ENCODE peak calls at places on chromosomes 16 and 17, in eight cellular contexts. K is NCI-H187; Q is astrocyte; V is stimulated activated naive CD8-positive, alpha-beta T cell treated with anti-CD3 and anti-CD28 coated beads, Interleukin-15, amount 100 ng/mL, for 72 hours; C is esophagus muscularis mucosa; P is HT1080; U is fibroblast of pulmonary artery; J is activated T-helper 2 cell treated with anti-CD3 and anti-CD28 coated beads, Interferon-gamma antibody, Interleukin-2, Interleukin-4, amounts not matched to agents 10 μg/mL and 5 μg/mL and 100 μg/mL, durations not matched to agents 14 hours and 24 hours and 36 hours. E is an unnamed sample.

GRCh38 chr17:77140878-77141767 is at the start of gene SEC14L1:
- DNase-seq in K (no peak), J (peak), C (no peak), V (peak), P (peak), Q (no peak), U (peak), E (peak)

GRCh38 chr16:18839555-18839954 is 38.2 kb upstream of the ARL6IP1 start:
- DNase-seq in P (no peak), V (no peak), C (no peak), K (no peak), Q (no peak), U (peak), J (no peak), E (peak)

GRCh38 chr16:89546781-89547180 is 13.7 kb upstream of the RPL13 start:
- DNase-seq in V (no peak), C (no peak), P (no peak), U (no peak), Q (no peak), J (no peak), K (no peak), E (no peak)

GRCh38 chr16:89599451-89599858 is 14.0 kb upstream of the DPEP1 start:
- DNase-seq in C (no peak), V (peak), U (no peak), P (peak), K (no peak), J (no peak), Q (no peak), E (no peak)

GRCh38 chr17:1647802-1648581 is 1.7 kb downstream of the RILP start:
- DNase-seq in J (no peak), P (no peak), Q (no peak), K (no peak), C (no peak), U (peak), V (no peak), E (peak)

GRCh38 chr16:89553733-89554132 is 6.7 kb upstream of the RPL13 start:
- DNase-seq in V (no peak), P (no peak), J (no peak), C (no peak), U (no peak), Q (no peak), K (no peak), E (no peak)

GRCh38 chr16:27531186-27531585 is 18.5 kb downstream of the GTF3C1 start:
- DNase-seq in Q (no peak), V (no peak), K (no peak), P (no peak), C (no peak), U (no peak), J (no peak), E (no peak)

GRCh38 chr17:59791603-59792457 is 84.4 kb downstream of the VMP1 start:
- DNase-seq in V (no peak), Q (peak), U (peak), J (no peak), P (no peak), K (no peak), C (no peak), E (no peak)

GRCh38 chr16:83887088-83887487 is 11.8 kb upstream of the MLYCD start:
- DNase-seq in V (no peak), Q (no peak), P (no peak), C (no peak), U (peak), J (no peak), K (no peak), E (no peak)

GRCh38 chr16:88306860-88307545 is 75.8 kb upstream of the ZNF469 start:
- DNase-seq in Q (peak), K (no peak), C (no peak), U (peak), J (no peak), V (no peak), P (peak), E (no peak)

GRCh38 chr17:28878981-28879380 is 18.6 kb downstream of the FLOT2 start:
- DNase-seq in C (no peak), K (peak), Q (peak), V (peak), P (no peak), J (no peak), U (peak), E (no peak)

GRCh38 chr17:72136692-72137550 is 16.1 kb downstream of the SOX9 start:
- DNase-seq in K (no peak), J (no peak), U (peak), C (no peak), Q (peak), P (peak), V (no peak), E (no peak)

GRCh38 chr17:80726558-80727408 is 182.1 kb downstream of the RPTOR start:
- DNase-seq in Q (no peak), P (no peak), U (no peak), J (no peak), V (no peak), C (no peak), K (no peak), E (no peak)

GRCh38 chr17:4843451-4843850 is 10.3 kb downstream of the MINK1 start:
- DNase-seq in J (no peak), V (no peak), K (no peak), P (no peak), Q (no peak), U (no peak), C (no peak), E (no peak)

GRCh38 chr17:78381601-78382168 is 3.2 kb downstream of the PGS1 start:
- DNase-seq in P (peak), U (no peak), Q (peak), J (peak), C (no peak), K (no peak), V (peak), E (no peak)

E was measured in lung.